ENCODE peak calls at places on chromosomes 11 and 22, in five cellular contexts. F is left lung, X is AG09309, Z is cardiac muscle cell, S is psoas muscle. R is an unnamed sample.

GRCh38 chr22:19757140-19757984 is 3.2 kb upstream of the TBX1 start:
- DNase-seq in F (no peak), X (no peak), Z (no peak), S (no peak), R (no peak)

GRCh38 chr11:57318178-57318577 is 6.6 kb downstream of the TNKS1BP1 start:
- DNase-seq in F (no peak), X (no peak), Z (no peak), S (peak), R (no peak)

GRCh38 chr22:28819253-28820096 is 19.1 kb upstream of the XBP1 start:
- DNase-seq in F (no peak), X (no peak), Z (no peak), S (no peak), R (no peak)

GRCh38 chr22:30754971-30755759 is 60.5 kb downstream of the OSBP2 start:
- DNase-seq in F (no peak), X (peak), Z (peak), S (peak), R (peak)

GRCh38 chr22:20215742-20216141 is 52.4 kb downstream of the RTN4R start:
- DNase-seq in F (no peak), X (no peak), Z (no peak), S (no peak), R (no peak)

GRCh38 chr11:104668797-104669463 is 229.3 kb downstream of the CASP12 start:
- DNase-seq in F (no peak), X (peak), Z (no peak), S (no peak), R (peak)

GRCh38 chr11:14012836-14013235 is 50.3 kb downstream of the SPON1 start:
- DNase-seq in F (no peak), X (no peak), Z (no peak), S (no peak), R (no peak)

GRCh38 chr22:45534339-45535192 is 31.9 kb downstream of the FBLN1 start:
- DNase-seq in F (no peak), X (no peak), Z (no peak), S (no peak), R (no peak)

GRCh38 chr11:17381156-17381555 is 7.3 kb downstream of the KCNJ11 start:
- DNase-seq in F (no peak), X (no peak), Z (no peak), S (no peak), R (no peak)

GRCh38 chr11:63518548-63518947 is 12.7 kb downstream of the LGALS12 start:
- DNase-seq in F (no peak), X (no peak), Z (no peak), S (no peak), R (peak)

GRCh38 chr11:125287467-125288232 is 123.1 kb downstream of the PKNOX2 start:
- DNase-seq in F (no peak), X (no peak), Z (no peak), S (no peak), R (peak)

GRCh38 chr11:110174645-110175310 is 81.6 kb downstream of the ZC3H12C start:
- DNase-seq in F (no peak), X (no peak), Z (no peak), S (no peak), R (no peak)

GRCh38 chr11:26186389-26186788 is 145.5 kb upstream of the ANO3 start:
- DNase-seq in F (no peak), X (no peak), Z (no peak), S (no peak), R (no peak)

GRCh38 chr11:115087791-115088190 is 409.5 kb downstream of the NXPE2 start:
- DNase-seq in F (no peak), X (no peak), Z (no peak), S (no peak), R (no peak)

GRCh38 chr11:19601235-19601634 is 111.4 kb upstream of the NAV2 start:
- DNase-seq in F (no peak), X (no peak), Z (no peak), S (no peak), R (no peak)

GRCh38 chr11:123055132-123055924 is 6.6 kb downstream of the HSPA8 start:
- DNase-seq in F (no peak), X (no peak), Z (no peak), S (no peak), R (no peak)

GRCh38 chr11:92149996-92150395 is 74.6 kb upstream of the FAT3 start:
- DNase-seq in F (no peak), X (no peak), Z (no peak), S (no peak), R (no peak)

GRCh38 chr11:15730617-15731385 is 616.1 kb downstream of the INSC start:
- DNase-seq in F (no peak), X (no peak), Z (no peak), S (no peak), R (no peak)

GRCh38 chr11:107689317-107690202 is 22.3 kb downstream of the SLN start:
- DNase-seq in F (no peak), X (peak), Z (peak), S (peak), R (no peak)

GRCh38 chr11:126978155-126978554 is 22.4 kb downstream of the KIRREL3 start:
- DNase-seq in F (no peak), X (no peak), Z (no peak), S (no peak), R (no peak)

GRCh38 chr22:26797910-26798309 is 140.5 kb downstream of the MIAT start:
- DNase-seq in F (no peak), X (no peak), Z (no peak), S (no peak), R (no peak)
- TF ChIP-seq CTCF in F (no peak), X (peak), Z (no peak), S (no peak), R (no peak)

DNA sequence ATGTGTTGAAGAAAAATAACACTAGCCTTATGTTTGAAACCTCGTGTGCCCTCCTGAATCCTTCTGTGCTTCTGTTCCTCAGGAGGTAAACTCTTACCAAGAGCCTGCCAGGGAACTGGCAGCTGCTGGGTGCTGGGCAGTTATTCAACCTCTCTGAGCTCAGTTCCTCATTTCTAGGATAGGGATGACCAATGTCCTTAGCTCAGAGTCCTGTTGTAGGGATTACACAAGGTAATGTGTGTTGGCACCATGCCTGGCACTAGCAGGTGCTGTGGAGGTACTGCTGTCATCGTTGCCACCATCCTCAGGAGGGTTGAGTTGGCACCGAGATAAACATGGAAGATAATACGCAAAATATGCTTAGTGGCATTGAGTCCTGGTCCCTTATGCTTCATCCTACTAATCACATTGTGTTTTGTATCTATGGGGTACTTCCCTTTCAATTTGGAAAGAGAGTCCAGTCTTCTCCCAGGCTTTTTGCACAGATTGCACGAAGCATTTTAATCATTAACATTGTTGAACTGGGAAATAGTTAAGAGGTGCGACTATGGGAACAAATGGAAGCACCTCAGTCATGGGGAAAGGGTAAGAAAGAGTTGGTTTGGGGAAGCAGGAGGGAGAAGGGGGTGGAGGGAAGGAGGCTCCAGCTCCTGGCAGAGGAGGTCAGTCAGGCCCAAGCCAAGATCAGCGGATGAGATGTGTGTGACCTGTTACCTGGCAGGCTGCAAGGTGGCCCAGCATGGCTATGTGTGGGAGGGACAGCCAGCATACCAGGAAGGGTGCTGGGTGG is 56.7 kb downstream of the CABIN1 start:
- DNase-seq in F (no peak), X (no peak), Z (no peak), S (no peak), R (no peak)
- H3K4me3 ChIP-seq in F (no peak), X (no peak), Z (no peak), S (no peak), R (no peak)

GRCh38 chr11:29527391-29527936 is 489.4 kb downstream of the KCNA4 start:
- DNase-seq in F (no peak), X (peak), Z (no peak), S (no peak), R (peak)
- TF ChIP-seq CTCF in F (peak), X (peak), Z (peak), S (no peak), R (peak)

GRCh38 chr11:128480665-128481064 is 106.7 kb downstream of the ETS1 start:
- DNase-seq in F (no peak), X (no peak), Z (no peak), S (no peak), R (no peak)

GRCh38 chr11:128482092-128482491 is 105.3 kb downstream of the ETS1 start:
- DNase-seq in F (no peak), X (no peak), Z (no peak), S (no peak), R (no peak)

GRCh38 chr11:128482512-128483191 is 104.7 kb downstream of the ETS1 start:
- DNase-seq in F (no peak), X (peak), Z (no peak), S (peak), R (peak)

GRCh38 chr11:128480066-128480465 is 107.3 kb downstream of the ETS1 start:
- DNase-seq in F (no peak), X (no peak), Z (no peak), S (no peak), R (no peak)

DNA sequence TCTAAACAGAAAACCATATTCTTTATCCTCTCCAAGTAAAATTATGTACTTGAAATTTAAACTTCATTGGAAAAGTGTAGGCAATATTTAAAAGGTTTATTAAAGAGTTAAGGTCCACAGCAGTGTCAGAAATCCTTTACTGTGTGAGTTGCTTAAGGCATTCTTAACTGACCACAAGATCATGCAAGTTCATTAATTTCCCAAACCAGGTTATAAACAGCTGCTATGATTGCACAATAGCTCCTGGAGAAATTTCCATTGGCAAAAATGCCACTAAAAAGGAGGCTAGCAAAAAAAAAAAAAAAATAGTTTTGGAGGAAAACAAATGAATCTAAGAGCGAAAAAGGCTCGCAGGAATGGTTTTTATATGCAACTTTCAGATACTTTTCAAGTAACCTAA is 106.2 kb downstream of the ETS1 start:
- DNase-seq in F (no peak), X (peak), Z (no peak), S (no peak), R (peak)
- H3K4me3 ChIP-seq in F (no peak), X (no peak), Z (no peak), S (no peak), R (no peak)

GRCh38 chr22:35435201-35435712 is 35.3 kb downstream of the MCM5 start:
- DNase-seq in F (peak), X (no peak), Z (no peak), S (no peak), R (no peak)

GRCh38 chr22:35434061-35434750 is 34.3 kb downstream of the MCM5 start:
- DNase-seq in F (no peak), X (no peak), Z (no peak), S (no peak), R (no peak)

GRCh38 chr22:35432226-35432905 is 32.4 kb downstream of the MCM5 start:
- DNase-seq in F (peak), X (no peak), Z (no peak), S (no peak), R (no peak)

GRCh38 chr22:35430897-35431322 is 31.0 kb downstream of the MCM5 start:
- DNase-seq in F (peak), X (peak), Z (peak), S (peak), R (peak)

DNA sequence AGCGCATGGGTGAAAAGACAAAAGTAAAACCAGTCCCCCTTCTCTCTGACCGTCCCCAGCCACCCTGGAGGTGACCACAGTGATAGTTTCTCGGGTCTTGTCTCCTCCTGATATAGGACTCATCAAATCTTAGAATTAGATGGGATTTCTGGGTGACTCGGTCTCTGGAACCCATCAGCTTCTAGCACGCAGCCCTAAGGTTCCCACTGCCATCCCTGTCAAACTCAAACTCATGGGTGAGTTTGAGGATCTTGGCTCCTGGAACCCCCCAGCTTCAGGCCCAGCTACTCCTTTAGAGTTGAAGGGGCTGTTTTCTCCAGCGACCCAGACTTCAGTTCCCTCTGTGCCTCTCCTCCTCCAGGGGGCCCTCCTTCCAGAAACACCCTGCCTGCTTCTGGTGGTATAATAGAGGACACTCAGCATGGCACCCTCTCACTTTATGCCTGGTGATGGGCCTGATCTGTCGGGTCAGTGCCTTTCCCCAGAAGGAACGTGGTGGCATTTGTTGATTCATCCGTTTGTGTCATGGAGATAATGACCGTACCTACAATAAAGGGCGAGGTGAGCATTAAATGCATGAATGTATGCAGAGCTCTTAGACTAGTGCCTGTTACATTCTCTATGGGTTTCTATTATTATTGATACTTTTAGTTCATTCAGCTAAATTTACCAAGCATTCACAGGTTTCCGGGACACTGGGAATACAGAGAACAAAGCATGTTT is 31.7 kb downstream of the MCM5 start:
- DNase-seq in F (peak), X (no peak), Z (no peak), S (no peak), R (no peak)
- TF ChIP-seq CTCF in F (no peak), X (peak), Z (no peak), S (no peak), R (peak)

GRCh38 chr22:27399161-27399560 is 402.4 kb downstream of the MN1 start:
- DNase-seq in F (no peak), X (no peak), Z (no peak), S (no peak), R (no peak)
- H3K4me3 ChIP-seq in F (no peak), X (no peak), Z (no peak), S (no peak), R (no peak)

GRCh38 chr11:66467034-66467659 is 442 bp downstream of the PELI3 start:
- DNase-seq in F (peak), X (no peak), Z (peak), S (peak), R (no peak)
- TF ChIP-seq CTCF in F (peak), X (peak), Z (peak), S (peak), R (no peak)

R was measured in astrocyte of the cerebellum.